ENCODE peak calls at places on chromosomes 11 and 22, in eight cellular contexts. V, S, K, J, O, Q, W and B are unnamed samples.

GRCh38 chr11:24820541-24820940 is 323.7 kb downstream of the LUZP2 start:
- DNase-seq in W (no peak), V (no peak), S (no peak), K (no peak), J (no peak), O (no peak), Q (no peak), B (no peak)

GRCh38 chr11:83002047-83002446 is 69.7 kb downstream of the RAB30 start:
- DNase-seq in V (peak), O (no peak), W (no peak), K (no peak), J (no peak), S (no peak), Q (no peak), B (no peak)

GRCh38 chr11:73271936-73272679 is at the start of gene P2RY6:
- DNase-seq in K (no peak), W (no peak), O (no peak), Q (no peak), V (no peak), J (peak), S (peak), B (no peak)

GRCh38 chr22:21009638-21010425 is 5.1 kb upstream of the P2RX6 start:
- DNase-seq in W (no peak), O (peak), V (no peak), K (no peak), J (peak), Q (no peak), S (peak), B (peak)

GRCh38 chr11:126307706-126308105 is 3.8 kb downstream of the DCPS start:
- DNase-seq in W (no peak), K (no peak), Q (no peak), V (no peak), O (peak), S (no peak), J (no peak), B (no peak)

GRCh38 chr11:29120329-29120695 is 896.5 kb downstream of the KCNA4 start:
- DNase-seq in J (no peak), Q (no peak), W (no peak), K (no peak), S (no peak), O (no peak), V (no peak), B (no peak)

GRCh38 chr11:102138223-102138622 is 28.0 kb downstream of the YAP1 start:
- DNase-seq in S (no peak), V (no peak), Q (no peak), J (peak), K (no peak), O (no peak), W (no peak), B (no peak)

GRCh38 chr11:117457031-117457785 is 129.6 kb downstream of the CEP164 start:
- DNase-seq in V (no peak), J (no peak), S (peak), O (no peak), W (no peak), K (no peak), Q (no peak), B (no peak)

GRCh38 chr11:36352919-36353318 is 56.8 kb downstream of the PRR5L start:
- DNase-seq in W (no peak), V (no peak), Q (no peak), K (no peak), O (no peak), S (no peak), J (no peak), B (no peak)

GRCh38 chr11:130389315-130389935 is 39.0 kb downstream of the ADAMTS8 start:
- DNase-seq in W (no peak), S (no peak), K (no peak), J (no peak), O (no peak), V (no peak), Q (no peak), B (no peak)

GRCh38 chr11:105718641-105719040 is 108.8 kb downstream of the GRIA4 start:
- DNase-seq in S (no peak), V (no peak), W (no peak), Q (no peak), O (peak), K (no peak), J (no peak), B (peak)

GRCh38 chr11:117925198-117925925 is 3.8 kb downstream of the TMPRSS13 start:
- DNase-seq in O (no peak), K (no peak), J (no peak), W (no peak), S (no peak), V (no peak), Q (no peak), B (no peak)

GRCh38 chr22:43396321-43396933 is 15.4 kb upstream of the MPPED1 start:
- DNase-seq in K (no peak), W (no peak), J (no peak), V (no peak), O (no peak), Q (no peak), S (no peak), B (no peak)

GRCh38 chr11:84993386-84993785 is 633.8 kb downstream of the DLG2 start:
- DNase-seq in V (no peak), O (no peak), Q (no peak), W (no peak), J (no peak), K (no peak), S (no peak), B (no peak)

GRCh38 chr11:130215531-130216220 is 56.1 kb downstream of the ST14 start:
- DNase-seq in V (no peak), W (no peak), O (no peak), Q (no peak), K (no peak), S (peak), J (no peak), B (no peak)

GRCh38 chr11:123478352-123478986 is 48.4 kb downstream of the GRAMD1B start:
- DNase-seq in O (peak), K (no peak), J (peak), S (no peak), Q (no peak), V (peak), W (no peak), B (peak)

GRCh38 chr11:27451528-27451927 is 21.1 kb downstream of the LGR4 start:
- DNase-seq in J (no peak), Q (no peak), W (no peak), S (no peak), O (no peak), V (no peak), K (no peak), B (no peak)

GRCh38 chr11:88402192-88402715 is 64.7 kb upstream of the CTSC start:
- DNase-seq in W (no peak), O (peak), J (peak), Q (no peak), V (no peak), S (no peak), K (peak), B (no peak)

GRCh38 chr22:38271927-38272372 is 860 bp downstream of the TMEM184B start:
- DNase-seq in J (peak), W (no peak), S (peak), V (no peak), K (no peak), Q (no peak), O (no peak), B (no peak)

GRCh38 chr22:17964647-17965046 is 59.7 kb downstream of the MICAL3 start:
- DNase-seq in Q (no peak), W (no peak), V (no peak), S (no peak), O (no peak), J (no peak), K (no peak), B (no peak)

GRCh38 chr11:70627219-70627618 is 228.9 kb downstream of the CTTN start:
- DNase-seq in K (no peak), J (no peak), Q (no peak), V (no peak), W (no peak), O (no peak), S (no peak), B (no peak)

GRCh38 chr11:104120493-104121200 is 43.3 kb downstream of the PDGFD start:
- DNase-seq in Q (no peak), K (no peak), J (no peak), V (no peak), O (no peak), S (no peak), W (no peak), B (no peak)

GRCh38 chr11:26088391-26088790 is 243.5 kb upstream of the ANO3 start:
- DNase-seq in V (no peak), K (peak), W (no peak), S (no peak), Q (no peak), J (no peak), O (peak), B (peak)

GRCh38 chr22:45246060-45246985 is 5.6 kb upstream of the KIAA0930 start:
- DNase-seq in W (no peak), K (peak), Q (peak), J (peak), O (peak), S (no peak), V (peak), B (peak)

GRCh38 chr11:132504501-132505041 is 1027.7 kb downstream of the OPCML start:
- DNase-seq in Q (no peak), O (no peak), S (no peak), V (no peak), J (no peak), K (no peak), W (no peak), B (no peak)

GRCh38 chr11:134047586-134047999 is 21.3 kb upstream of the JAM3 start:
- DNase-seq in O (no peak), K (peak), S (peak), V (peak), W (peak), J (no peak), Q (peak), B (no peak)

GRCh38 chr11:130689222-130689908 is 226.9 kb downstream of the SNX19 start:
- DNase-seq in K (no peak), W (no peak), J (no peak), O (no peak), Q (no peak), V (no peak), S (no peak), B (no peak)

GRCh38 chr22:37601540-37602442 is 6.8 kb upstream of the GGA1 start:
- DNase-seq in O (no peak), S (no peak), K (peak), W (no peak), V (no peak), Q (no peak), J (peak), B (peak)

GRCh38 chr11:8641332-8641731 is 41.1 kb downstream of the TRIM66 start:
- DNase-seq in J (no peak), S (no peak), K (no peak), V (no peak), W (no peak), O (no peak), Q (no peak), B (no peak)

GRCh38 chr11:83612891-83613766 is 327.0 kb upstream of the CCDC90B start:
- DNase-seq in K (no peak), O (no peak), S (no peak), Q (no peak), W (no peak), V (no peak), J (peak), B (no peak)

GRCh38 chr22:28998681-28999080 is 63.0 kb downstream of the C22orf31 start:
- DNase-seq in V (no peak), J (no peak), Q (no peak), O (no peak), W (no peak), S (no peak), K (no peak), B (no peak)

GRCh38 chr11:128848815-128849455 is 18.2 kb downstream of the KCNJ1 start:
- DNase-seq in V (peak), Q (no peak), J (no peak), S (peak), O (no peak), K (no peak), W (no peak), B (no peak)

GRCh38 chr11:70502677-70503076 is 104.3 kb downstream of the CTTN start:
- DNase-seq in S (peak), W (no peak), O (no peak), V (peak), K (no peak), Q (peak), J (no peak), B (no peak)

GRCh38 chr11:85666687-85667086 is 1.8 kb upstream of the CREBZF start:
- DNase-seq in V (no peak), S (no peak), Q (no peak), K (no peak), J (peak), W (no peak), O (no peak), B (no peak)

GRCh38 chr11:83583953-83584352 is 297.8 kb upstream of the CCDC90B start:
- DNase-seq in S (no peak), J (no peak), V (no peak), O (no peak), Q (no peak), K (peak), W (no peak), B (peak)

GRCh38 chr11:122276221-122276620 is 160.2 kb upstream of the BLID start:
- DNase-seq in V (no peak), J (no peak), O (no peak), Q (no peak), K (no peak), W (no peak), S (no peak), B (no peak)

GRCh38 chr11:66852466-66853241 is 4.2 kb upstream of the LRFN4 start:
- DNase-seq in J (no peak), Q (no peak), S (peak), V (peak), K (no peak), O (no peak), W (no peak), B (no peak)

GRCh38 chr11:355581-356458 is 13.5 kb upstream of the B4GALNT4 start:
- DNase-seq in V (peak), O (peak), S (peak), Q (peak), J (no peak), W (peak), K (peak), B (peak)

DNA sequence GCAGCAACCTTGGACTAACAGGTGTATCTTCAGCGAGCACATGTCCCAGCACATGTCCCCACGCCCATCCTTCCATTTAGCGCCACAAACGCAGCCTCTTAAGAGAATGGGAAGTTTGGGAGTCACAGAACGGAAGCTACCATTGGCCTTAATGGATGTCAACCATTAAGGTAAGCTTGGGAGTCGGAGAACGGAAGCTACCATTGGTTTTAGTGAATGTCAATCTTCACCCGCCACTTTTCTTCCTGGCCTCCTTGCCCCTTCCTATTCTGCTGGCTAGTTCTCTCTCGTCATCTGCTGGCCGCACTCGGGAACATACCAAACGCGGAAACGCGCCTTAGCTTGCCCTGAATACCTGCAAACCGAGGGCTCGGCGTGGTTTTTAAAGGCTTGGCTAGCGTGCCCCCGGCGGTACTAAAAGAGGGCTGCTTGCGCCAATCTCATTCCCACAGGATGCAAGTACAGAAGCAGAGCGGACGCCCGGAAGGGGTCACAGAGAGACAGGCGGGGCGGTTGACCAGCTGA is 24.3 kb downstream of the GLYATL1 start:
- DNase-seq in W (no peak), J (no peak), Q (no peak), K (peak), V (no peak), O (peak), S (no peak), B (peak)
- H3K4me3 ChIP-seq in W (no peak), J (no peak), Q (no peak), K (peak), V (no peak), O (peak), S (no peak), B (peak)

DNA sequence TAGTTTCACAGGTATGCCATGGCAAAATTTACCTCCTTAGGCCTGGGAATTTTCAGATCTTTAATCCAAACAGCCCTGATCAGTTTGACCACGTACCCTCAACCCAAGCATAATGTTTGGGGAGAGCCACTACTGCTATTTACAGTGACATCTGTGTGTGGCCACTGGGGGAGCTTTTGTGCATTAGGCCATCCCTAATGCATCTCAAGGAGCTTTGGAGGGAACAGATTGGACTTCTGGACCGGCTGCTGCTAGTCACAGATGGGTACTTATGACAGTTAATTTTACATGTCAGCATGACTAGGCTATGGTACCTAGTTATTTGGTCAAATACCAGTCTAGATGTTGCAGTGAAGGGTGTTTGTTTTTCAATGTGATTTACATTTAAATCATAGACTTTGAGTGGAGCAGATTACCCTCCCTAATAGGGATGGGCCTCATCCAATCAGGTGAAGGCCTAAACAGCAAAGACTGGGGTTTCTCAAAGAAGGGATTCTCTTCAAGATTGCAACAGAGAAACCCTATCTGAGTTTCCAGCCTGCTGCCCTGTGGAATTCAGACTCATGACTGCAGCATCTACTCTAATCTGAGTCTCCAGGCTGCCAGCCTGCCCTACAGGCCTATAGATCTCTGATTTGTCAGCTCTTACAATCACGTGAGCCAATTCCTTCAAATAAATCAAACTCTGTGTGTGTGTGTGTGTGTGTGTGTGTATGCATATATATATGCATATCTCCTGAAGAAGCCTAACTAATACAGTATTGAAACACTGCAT is 37.9 kb upstream of the GALNT18 start:
- DNase-seq in O (no peak), Q (no peak), J (no peak), S (no peak), W (no peak), K (no peak), V (no peak), B (no peak)
- TF ChIP-seq CTCF in O (peak), Q (peak), J (no peak), S (peak), W (no peak), K (no peak), V (no peak), B (peak)

GRCh38 chr11:45655831-45656230 is 9.6 kb downstream of the CHST1 start:
- DNase-seq in K (no peak), O (no peak), J (no peak), W (no peak), Q (no peak), S (no peak), V (no peak), B (no peak)
- H3K4me3 ChIP-seq in K (no peak), O (no peak), J (no peak), W (no peak), Q (no peak), S (no peak), V (no peak), B (no peak)

DNA sequence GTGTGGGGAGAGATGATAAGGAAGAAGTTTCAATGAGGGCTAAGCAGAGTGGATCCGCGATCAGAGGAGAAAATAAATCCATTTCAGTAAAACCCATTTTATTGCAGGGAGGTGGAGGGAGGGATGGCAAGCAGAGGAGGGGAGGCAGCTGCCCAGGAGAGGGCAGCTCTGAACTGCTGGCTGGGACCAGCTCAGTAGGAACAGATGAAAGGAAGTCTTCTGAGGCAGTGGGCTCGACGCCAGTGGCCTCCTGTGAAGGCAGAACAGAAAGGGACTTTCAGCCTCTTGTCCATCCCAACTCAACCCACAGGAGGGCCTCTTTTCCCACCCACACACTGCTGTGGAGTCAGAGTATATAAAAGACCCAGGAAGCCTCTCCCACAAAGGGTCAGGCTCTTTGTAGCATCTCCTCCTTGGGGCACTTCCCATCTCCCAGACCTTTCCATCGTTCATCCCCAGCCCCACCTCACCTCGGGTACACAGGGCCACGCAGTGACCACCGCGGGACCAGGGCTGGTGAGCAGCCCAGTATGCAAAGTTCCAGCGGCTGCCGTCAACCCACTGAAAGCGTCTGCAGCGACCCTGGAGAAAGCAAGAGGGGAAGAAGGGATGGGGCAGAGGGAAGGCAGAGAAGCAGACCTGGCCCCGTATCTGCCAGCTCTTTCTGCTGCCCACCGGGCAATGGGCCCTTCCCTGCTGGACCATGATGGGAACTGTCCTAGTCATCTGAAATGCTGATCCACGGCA is 3.0 kb downstream of the PRG2 start:
- DNase-seq in J (no peak), O (no peak), V (no peak), W (no peak), S (no peak), Q (no peak), K (no peak), B (no peak)
- TF ChIP-seq CTCF in J (no peak), O (no peak), V (no peak), W (no peak), S (no peak), Q (no peak), K (peak), B (no peak)

DNA sequence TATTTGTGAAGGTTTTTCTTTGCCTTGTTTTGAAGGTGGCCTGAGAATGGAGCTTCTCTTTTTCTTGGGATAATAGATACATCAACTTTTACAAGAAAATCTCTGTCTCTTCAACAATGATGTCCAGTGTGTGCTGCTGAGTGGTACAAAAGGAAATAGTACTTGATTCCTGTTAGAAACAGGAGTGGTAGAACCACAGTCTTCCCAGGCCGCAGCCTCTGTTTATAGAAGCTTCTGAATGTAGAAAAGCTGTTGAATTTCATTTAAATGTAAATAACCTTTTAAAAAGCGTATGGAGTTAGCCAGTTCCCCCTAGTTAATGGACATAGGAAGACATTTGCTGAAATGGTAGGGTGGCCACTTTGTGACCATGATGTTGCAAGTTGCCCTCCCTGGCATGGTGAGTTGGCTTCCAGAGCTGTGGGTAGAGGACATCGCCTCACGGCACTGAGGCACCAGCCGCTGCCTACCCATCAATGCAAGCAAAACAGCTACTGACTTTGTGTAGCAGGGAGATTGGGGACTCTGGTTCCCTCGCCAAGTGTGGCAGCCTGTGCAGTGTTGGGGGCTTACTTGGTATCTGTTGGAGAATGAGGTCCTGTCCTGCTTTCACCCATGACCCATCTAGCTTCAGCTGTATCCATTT is 31.6 kb downstream of the C11orf91 start:
- DNase-seq in V (no peak), O (no peak), S (no peak), W (no peak), J (no peak), Q (no peak), K (no peak), B (no peak)
- H3K4me3 ChIP-seq in V (no peak), O (no peak), S (no peak), W (no peak), J (no peak), Q (no peak), K (no peak), B (no peak)